ENCODE peak calls at places on chromosomes 7 and 10, in four cellular contexts. A is astrocyte of the spinal cord, Y is HL-60, G is thoracic aorta. Q is an unnamed sample.

GRCh38 chr7:128104109-128104742 is 73.0 kb upstream of the LRRC4 start:
- DNase-seq in G (no peak), Y (peak), A (no peak), Q (peak)

GRCh38 chr10:21757601-21757901 is 223.5 kb downstream of the MLLT10 start:
- DNase-seq in A (no peak), Y (no peak), G (no peak), Q (no peak)

GRCh38 chr10:33735463-33735862 is 401.0 kb upstream of the NRP1 start:
- DNase-seq in Y (no peak), A (no peak), G (no peak), Q (no peak)

GRCh38 chr10:72308320-72308987 is 34.7 kb downstream of the DDIT4 start:
- DNase-seq in G (no peak), A (peak), Y (peak), Q (no peak)

GRCh38 chr10:49831352-49832040 is 69.4 kb upstream of the OGDHL start:
- DNase-seq in A (peak), G (no peak), Y (no peak), Q (no peak)

GRCh38 chr10:132961-133898 is 2.0 kb upstream of the ZMYND11 start:
- DNase-seq in Y (no peak), G (no peak), A (peak), Q (no peak)

GRCh38 chr10:70458329-70459060 is 17.0 kb upstream of the NODAL start:
- DNase-seq in A (peak), Y (peak), G (peak), Q (no peak)

GRCh38 chr7:45910855-45911254 is 10.2 kb downstream of the IGFBP3 start:
- DNase-seq in Y (no peak), G (no peak), A (no peak), Q (no peak)

GRCh38 chr7:79221211-79221610 is 232.3 kb downstream of the MAGI2 start:
- DNase-seq in Y (no peak), A (no peak), G (no peak), Q (no peak)

GRCh38 chr7:149741629-149742028 is 31.8 kb downstream of the ZNF467 start:
- DNase-seq in A (no peak), G (no peak), Y (peak), Q (no peak)

GRCh38 chr10:114183563-114183962 is 4.4 kb downstream of the TDRD1 start:
- DNase-seq in Y (no peak), G (no peak), A (no peak), Q (no peak)

GRCh38 chr10:44012921-44013320 is 364.2 kb upstream of the ZNF32 start:
- DNase-seq in G (no peak), Y (no peak), A (no peak), Q (no peak)

GRCh38 chr7:96122746-96123145 is 199.2 kb downstream of the SLC25A13 start:
- DNase-seq in A (peak), Y (no peak), G (no peak), Q (no peak)

GRCh38 chr7:107860981-107861652 is 29.9 kb upstream of the DLD start:
- DNase-seq in A (peak), G (no peak), Y (no peak), Q (no peak)

GRCh38 chr7:34396437-34397064 is 261.5 kb upstream of the NPSR1 start:
- DNase-seq in G (no peak), A (no peak), Y (no peak), Q (no peak)

GRCh38 chr10:7412482-7413251 is 1.8 kb upstream of the SFMBT2 start:
- DNase-seq in Y (no peak), A (no peak), G (no peak), Q (no peak)

GRCh38 chr10:27568196-27569175 is 64.4 kb downstream of the RAB18 start:
- DNase-seq in A (no peak), G (no peak), Y (peak), Q (no peak)

GRCh38 chr7:92964156-92964555 is 127.8 kb upstream of the CDK6 start:
- DNase-seq in A (no peak), Y (no peak), G (no peak), Q (no peak)

GRCh38 chr10:1198453-1199344 is 142.5 kb downstream of the WDR37 start:
- DNase-seq in Y (no peak), A (no peak), G (no peak), Q (no peak)

GRCh38 chr7:87146740-87147386 is 5.4 kb upstream of the DMTF1 start:
- DNase-seq in G (no peak), A (no peak), Y (no peak), Q (peak)

GRCh38 chr7:101511965-101512364 is 117.1 kb downstream of the MYL10 start:
- DNase-seq in Y (no peak), G (no peak), A (no peak), Q (no peak)

GRCh38 chr7:50346548-50347497 is 42.3 kb downstream of the IKZF1 start:
- DNase-seq in Y (no peak), A (no peak), G (no peak), Q (no peak)

GRCh38 chr7:1544178-1544895 is 11.7 kb downstream of the TMEM184A start:
- DNase-seq in Y (no peak), G (no peak), A (no peak), Q (no peak)

GRCh38 chr7:68216046-68216445 is 1219.4 kb downstream of the TYW1 start:
- DNase-seq in G (no peak), A (no peak), Y (no peak), Q (no peak)

GRCh38 chr7:42185726-42186125 is 51.3 kb downstream of the GLI3 start:
- DNase-seq in Y (no peak), G (no peak), A (no peak), Q (no peak)

GRCh38 chr7:4574851-4575250 is 107.2 kb upstream of the FOXK1 start:
- DNase-seq in Y (no peak), A (no peak), G (no peak), Q (no peak)

GRCh38 chr7:151674161-151674920 is 154.6 kb upstream of the RHEB start:
- DNase-seq in A (no peak), G (no peak), Y (no peak), Q (no peak)

GRCh38 chr7:19362099-19362498 is 216.9 kb upstream of the FERD3L start:
- DNase-seq in G (no peak), Y (no peak), A (peak), Q (no peak)

GRCh38 chr10:129968937-129969527 is 5.0 kb upstream of the EBF3 start:
- DNase-seq in G (no peak), A (no peak), Y (peak), Q (no peak)

GRCh38 chr10:108812296-108812695 is 1111.0 kb downstream of the XPNPEP1 start:
- DNase-seq in G (no peak), Y (no peak), A (no peak), Q (no peak)

GRCh38 chr10:130441041-130441440 is 304.9 kb downstream of the GLRX3 start:
- DNase-seq in Y (no peak), A (no peak), G (no peak), Q (no peak)

GRCh38 chr10:47196691-47197090 is 103.3 kb upstream of the GDF10 start:
- DNase-seq in A (no peak), Y (no peak), G (no peak), Q (no peak)

GRCh38 chr7:131381069-131381838 is 53.6 kb downstream of the MKLN1 start:
- DNase-seq in A (peak), G (no peak), Y (no peak), Q (no peak)

GRCh38 chr7:131190146-131190545 is 137.5 kb upstream of the MKLN1 start:
- DNase-seq in A (peak), Y (no peak), G (no peak), Q (no peak)

GRCh38 chr10:23343591-23344225 is 889 bp downstream of the C10orf67 start:
- DNase-seq in Y (no peak), A (peak), G (no peak), Q (no peak)

GRCh38 chr10:90286941-90287340 is 570.9 kb downstream of the HTR7 start:
- DNase-seq in A (no peak), G (no peak), Y (no peak), Q (no peak)

GRCh38 chr10:90293629-90294028 is 564.2 kb downstream of the HTR7 start:
- DNase-seq in A (no peak), G (no peak), Y (no peak), Q (no peak)

GRCh38 chr10:90289037-90289436 is 568.8 kb downstream of the HTR7 start:
- DNase-seq in A (peak), Y (no peak), G (no peak), Q (no peak)

GRCh38 chr10:90286406-90286805 is 571.4 kb downstream of the HTR7 start:
- DNase-seq in A (no peak), G (no peak), Y (no peak), Q (no peak)

GRCh38 chr10:90288403-90288933 is 569.4 kb downstream of the HTR7 start:
- DNase-seq in Y (no peak), G (no peak), A (peak), Q (no peak)
- TF ChIP-seq CTCF in Y (no peak), G (no peak), A (peak), Q (peak)

GRCh38 chr7:132683967-132684690 is 107.9 kb upstream of the PLXNA4 start:
- DNase-seq in G (no peak), Y (no peak), A (no peak), Q (no peak)
- TF ChIP-seq CTCF in G (no peak), Y (no peak), A (no peak), Q (peak)

GRCh38 chr7:8785081-8785480 is 351.7 kb downstream of the NXPH1 start:
- DNase-seq in G (no peak), A (no peak), Y (no peak), Q (no peak)
- TF ChIP-seq CTCF in G (no peak), A (no peak), Y (no peak), Q (no peak)

GRCh38 chr7:39357648-39358047 is 208.6 kb upstream of the YAE1 start:
- DNase-seq in G (no peak), A (no peak), Y (no peak), Q (no peak)
- TF ChIP-seq CTCF in G (no peak), A (peak), Y (no peak), Q (peak)

DNA sequence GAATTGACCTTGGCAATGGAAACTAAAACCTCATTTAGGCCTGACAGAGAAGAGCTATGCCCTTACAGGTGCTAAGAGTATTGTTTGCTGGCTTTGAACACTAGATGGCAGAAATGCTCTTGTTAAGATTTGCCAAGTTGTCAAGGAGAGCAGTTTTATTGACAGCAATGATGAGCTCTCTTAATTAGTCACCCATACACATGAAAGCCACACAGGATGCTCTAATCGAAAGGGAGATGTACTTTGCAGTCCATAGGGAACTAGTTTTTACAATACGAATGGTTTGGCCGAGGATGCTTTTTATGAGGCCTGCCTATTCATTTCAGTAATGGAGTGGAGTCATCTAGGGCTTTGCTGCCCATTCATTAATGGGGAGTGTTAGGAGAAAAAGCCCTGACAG is 45.4 kb upstream of the MBL2 start:
- DNase-seq in A (peak), Y (peak), G (no peak), Q (no peak)
- TF ChIP-seq CTCF in A (peak), Y (peak), G (no peak), Q (peak)

GRCh38 chr7:91264083-91264923 is at the start of gene FZD1:
- DNase-seq in Y (peak), G (peak), A (peak), Q (peak)
- TF ChIP-seq CTCF in Y (no peak), G (peak), A (no peak), Q (peak)

GRCh38 chr7:116583653-116584052 is 58.8 kb downstream of the CAV1 start:
- DNase-seq in G (no peak), Y (no peak), A (no peak), Q (no peak)

GRCh38 chr7:116584721-116585120 is 59.9 kb downstream of the CAV1 start:
- DNase-seq in G (no peak), Y (no peak), A (no peak), Q (no peak)

GRCh38 chr7:116582806-116583444 is 58.1 kb downstream of the CAV1 start:
- DNase-seq in Y (no peak), A (peak), G (no peak), Q (no peak)

GRCh38 chr7:116579835-116580234 is 55.0 kb downstream of the CAV1 start:
- DNase-seq in G (no peak), A (no peak), Y (no peak), Q (no peak)

GRCh38 chr7:116582164-116582732 is 57.4 kb downstream of the CAV1 start:
- DNase-seq in Y (no peak), A (peak), G (no peak), Q (no peak)
- TF ChIP-seq CTCF in Y (no peak), A (peak), G (no peak), Q (peak)

DNA sequence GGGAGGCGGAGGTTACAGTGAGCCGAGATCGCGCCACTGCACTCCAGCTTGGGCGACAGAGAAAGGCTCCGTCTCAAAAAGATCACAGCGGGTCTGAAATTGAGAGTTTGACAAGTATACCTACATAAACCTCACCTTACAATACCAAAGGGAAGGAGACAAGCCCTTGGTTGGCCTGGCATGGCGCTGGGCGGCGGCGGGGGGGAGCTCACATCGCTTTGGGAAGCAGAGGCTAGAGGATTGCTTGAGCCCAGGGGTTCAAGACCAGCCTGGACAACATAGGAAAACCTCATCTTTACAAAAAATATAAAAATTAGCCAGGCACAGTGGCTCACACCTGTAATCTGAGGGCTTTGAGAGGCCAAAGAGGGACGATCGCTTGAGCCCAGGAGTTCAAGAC is 1.1 kb upstream of the ARPC1A start:
- DNase-seq in G (no peak), A (no peak), Y (no peak), Q (no peak)
- TF ChIP-seq CTCF in G (no peak), A (no peak), Y (no peak), Q (no peak)

Q was measured in chondrocyte.